ENCODE peak calls at places on chromosomes 4 and X, in nine cellular contexts. M is dorsolateral prefrontal cortex, R is foreskin keratinocyte, V is PC-9, N is IMR-90, T is bronchial epithelial cell, H is suprapubic skin, E is psoas muscle, A is GM23338. F is an unnamed sample. For H3K27me3, the result is how much of the 10 kb centered on the place peaks cover.

GRCh38 chr4:20773144-20773997 is 73.1 kb downstream of the PACRGL start:
- DNase-seq in M (peak), R (peak), V (peak), N (peak), T (peak), H (no peak), E (no peak), A (peak), F (peak)

GRCh38 chr4:141656031-141656430 is 19.6 kb downstream of the IL15 start:
- DNase-seq in M (no peak), R (no peak), V (no peak), N (no peak), T (no peak), H (no peak), E (no peak), A (no peak), F (no peak)

GRCh38 chrX:124518888-124519287 is 172.5 kb downstream of the SH2D1A start:
- DNase-seq in M (no peak), R (peak), V (no peak), N (peak), T (peak), H (no peak), E (no peak), A (no peak), F (no peak)

GRCh38 chr4:139887962-139888735 is 222.5 kb downstream of the MGST2 start:
- DNase-seq in M (no peak), R (peak), V (no peak), N (no peak), T (peak), H (no peak), E (no peak), A (peak), F (peak)

GRCh38 chr4:103085555-103086196 is 9.1 kb upstream of the SLC9B2 start:
- DNase-seq in M (no peak), R (no peak), V (no peak), N (no peak), T (no peak), H (no peak), E (no peak), A (no peak), F (no peak)

GRCh38 chr4:182273191-182273935 is 30.2 kb downstream of the TENM3 start:
- DNase-seq in M (no peak), R (no peak), V (no peak), N (no peak), T (no peak), H (no peak), E (no peak), A (peak), F (no peak)

GRCh38 chr4:9924750-9925149 is 96.5 kb downstream of the SLC2A9 start:
- DNase-seq in M (no peak), R (peak), V (peak), N (peak), T (peak), H (no peak), E (no peak), A (no peak), F (no peak)

GRCh38 chr4:156223985-156224384 is 270.3 kb upstream of the CTSO start:
- DNase-seq in M (no peak), R (peak), V (no peak), N (no peak), T (peak), H (no peak), E (no peak), A (no peak), F (no peak)

GRCh38 chr4:32697281-32697814 is 1977.2 kb downstream of the PCDH7 start:
- DNase-seq in M (no peak), R (peak), V (no peak), N (no peak), T (peak), H (no peak), E (no peak), A (no peak), F (no peak)
- TF ChIP-seq CTCF in M (no peak), R (peak), V (no peak), N (no peak), T (no peak), H (no peak), E (no peak), A (peak), F (no peak)

GRCh38 chrX:27981349-27981748 is at the start of gene DCAF8L1:
- DNase-seq in M (no peak), R (no peak), V (no peak), N (no peak), T (no peak), H (no peak), E (no peak), A (no peak), F (no peak)

DNA sequence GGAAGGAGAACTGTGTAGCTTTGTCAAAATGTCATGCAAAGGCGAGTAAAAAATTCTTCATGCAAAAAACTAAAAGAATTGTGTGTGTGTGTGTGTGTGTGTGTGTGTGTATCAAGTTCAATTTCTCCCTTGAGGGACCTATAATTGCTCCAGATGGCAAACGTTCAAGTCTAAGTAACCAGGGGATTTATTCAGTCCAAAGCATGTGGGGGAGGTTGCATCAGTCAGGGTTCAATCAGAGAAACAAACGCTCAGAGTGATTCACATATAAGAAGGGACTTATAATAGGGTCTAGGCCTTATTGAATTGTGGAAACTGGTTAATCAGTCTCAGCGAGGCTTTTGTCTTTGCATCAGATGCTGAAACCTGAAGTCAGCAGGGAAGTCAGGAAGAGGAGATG is 5.0 kb downstream of the DCAF8L1 start:
- DNase-seq in M (no peak), R (no peak), V (no peak), N (no peak), T (no peak), H (no peak), E (no peak), A (no peak), F (no peak)
- H3K27me3 ChIP-seq in M (under half), R (under half), V (under half), N (under half), T (under half), H (under half), E (under half), A (under half), F (under half)

GRCh38 chr4:78954048-78954666 is 14.9 kb upstream of the PAQR3 start:
- DNase-seq in M (no peak), R (peak), V (peak), N (no peak), T (peak), H (no peak), E (no peak), A (peak), F (no peak)
- TF ChIP-seq CTCF in M (peak), R (peak), V (peak), N (peak), T (peak), H (no peak), E (no peak), A (peak), F (peak)

GRCh38 chrX:79156818-79157217 is 12.3 kb downstream of the GPR174 start:
- DNase-seq in M (no peak), R (no peak), V (no peak), N (no peak), T (no peak), H (no peak), E (no peak), A (no peak), F (no peak)

GRCh38 chrX:79154612-79155358 is 10.3 kb downstream of the GPR174 start:
- DNase-seq in M (no peak), R (no peak), V (no peak), N (no peak), T (no peak), H (no peak), E (no peak), A (no peak), F (no peak)

GRCh38 chrX:79147477-79147876 is 3.0 kb downstream of the GPR174 start:
- DNase-seq in M (no peak), R (no peak), V (no peak), N (no peak), T (no peak), H (no peak), E (no peak), A (no peak), F (no peak)

GRCh38 chrX:79153348-79153747 is 8.9 kb downstream of the GPR174 start:
- DNase-seq in M (no peak), R (no peak), V (no peak), N (no peak), T (no peak), H (no peak), E (no peak), A (no peak), F (no peak)
- H3K27me3 ChIP-seq in M (under half), R (under half), V (under half), N (under half), T (under half), H (under half), E (under half), A (under half), F (under half)

DNA sequence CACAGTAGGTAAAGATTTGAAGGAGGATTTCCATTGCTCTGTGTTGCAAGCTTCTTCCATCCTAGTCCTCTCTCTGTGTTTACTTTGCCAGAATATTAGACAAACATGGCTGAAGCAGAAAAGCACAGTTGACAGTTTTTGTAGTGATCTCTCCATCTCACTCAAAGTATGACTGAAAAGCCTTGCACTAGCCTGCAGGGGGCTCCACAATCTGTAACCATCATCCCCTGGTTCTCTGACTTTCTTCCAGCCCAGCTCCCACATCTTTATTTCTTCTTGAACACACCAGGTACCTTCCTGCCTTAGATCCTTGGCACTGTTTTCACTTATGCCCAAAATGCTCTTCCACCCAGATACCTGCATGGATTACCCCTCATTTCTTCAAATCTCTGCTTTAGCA is 34.1 kb upstream of the HHIP start:
- DNase-seq in M (peak), R (no peak), V (no peak), N (peak), T (peak), H (no peak), E (no peak), A (peak), F (no peak)
- TF ChIP-seq CTCF in M (peak), R (peak), V (peak), N (peak), T (peak), H (no peak), E (no peak), A (peak), F (no peak)